ENCODE peak calls at places on chromosomes 7 and 10, in six cellular contexts. Z, F, M, L, H and O are unnamed samples.

GRCh38 chr10:73586583-73586984 is 4.6 kb downstream of the USP54 start:
- DNase-seq in Z (no peak), F (no peak), M (peak), L (peak), H (no peak), O (no peak)

GRCh38 chr7:23462846-23463245 is 7.4 kb downstream of the IGF2BP3 start:
- DNase-seq in Z (no peak), F (no peak), M (peak), L (peak), H (peak), O (no peak)

GRCh38 chr7:155198206-155198892 is 99.3 kb upstream of the INSIG1 start:
- DNase-seq in Z (no peak), F (no peak), M (no peak), L (no peak), H (no peak), O (no peak)

GRCh38 chr7:98711945-98712344 is 94.9 kb downstream of the NPTX2 start:
- DNase-seq in Z (no peak), F (no peak), M (no peak), L (no peak), H (no peak), O (no peak)

GRCh38 chr7:43750016-43750887 is 8.2 kb upstream of the BLVRA start:
- DNase-seq in Z (no peak), F (peak), M (peak), L (no peak), H (peak), O (peak)

GRCh38 chr10:106557951-106558733 is 606.4 kb downstream of the SORCS1 start:
- DNase-seq in Z (no peak), F (no peak), M (peak), L (peak), H (no peak), O (no peak)

GRCh38 chr7:27134392-27134791 is 3.8 kb upstream of the HOXA4 start:
- DNase-seq in Z (no peak), F (no peak), M (peak), L (peak), H (no peak), O (no peak)

GRCh38 chr7:85833071-85833470 is 646.2 kb upstream of the SEMA3D start:
- DNase-seq in Z (no peak), F (no peak), M (peak), L (no peak), H (no peak), O (no peak)

GRCh38 chr7:138396251-138397070 is 63.6 kb upstream of the TRIM24 start:
- DNase-seq in Z (peak), F (peak), M (no peak), L (no peak), H (no peak), O (peak)

GRCh38 chr7:69402696-69403095 is 195.6 kb upstream of the AUTS2 start:
- DNase-seq in Z (no peak), F (no peak), M (no peak), L (no peak), H (no peak), O (no peak)

GRCh38 chr7:128906001-128906765 is 4.3 kb downstream of the KCP start:
- DNase-seq in Z (no peak), F (no peak), M (no peak), L (no peak), H (no peak), O (peak)

DNA sequence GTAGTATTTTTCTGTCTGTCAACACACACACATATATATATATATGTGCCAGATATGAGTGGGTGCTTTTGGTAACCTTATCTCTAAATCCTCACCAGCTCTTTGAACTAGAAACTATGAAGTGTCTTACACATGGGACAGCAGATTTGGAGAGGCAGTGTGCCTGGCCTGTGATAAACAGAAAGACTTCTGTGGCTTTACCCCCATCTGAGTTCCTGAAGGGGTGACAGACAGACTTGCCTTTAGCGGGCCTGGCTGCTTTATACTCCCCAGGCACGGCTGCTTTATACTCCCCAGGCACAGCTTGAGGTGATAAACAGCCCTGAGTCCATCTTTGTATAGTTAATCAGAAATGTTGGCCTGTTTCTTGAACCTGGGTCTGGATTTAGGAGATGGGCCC is 5.6 kb downstream of the BAG3 start:
- DNase-seq in Z (no peak), F (peak), M (no peak), L (no peak), H (no peak), O (no peak)
- H3K27ac ChIP-seq in Z (no peak), F (no peak), M (peak), L (peak), H (no peak), O (no peak)

GRCh38 chr10:133306097-133306476 is 2.6 kb downstream of the TUBGCP2 start:
- DNase-seq in Z (no peak), F (peak), M (no peak), L (no peak), H (no peak), O (no peak)

GRCh38 chr10:133308431-133309110 is at the start of the genes TUBGCP2 and ZNF511:
- DNase-seq in Z (peak), F (peak), M (peak), L (peak), H (peak), O (peak)

GRCh38 chr10:133306941-133307379 is 1.7 kb downstream of the TUBGCP2 start:
- DNase-seq in Z (no peak), F (no peak), M (no peak), L (no peak), H (no peak), O (no peak)

GRCh38 chr10:133309111-133309719 is 501 bp downstream of the ZNF511 start:
- DNase-seq in Z (peak), F (peak), M (peak), L (peak), H (peak), O (peak)

DNA sequence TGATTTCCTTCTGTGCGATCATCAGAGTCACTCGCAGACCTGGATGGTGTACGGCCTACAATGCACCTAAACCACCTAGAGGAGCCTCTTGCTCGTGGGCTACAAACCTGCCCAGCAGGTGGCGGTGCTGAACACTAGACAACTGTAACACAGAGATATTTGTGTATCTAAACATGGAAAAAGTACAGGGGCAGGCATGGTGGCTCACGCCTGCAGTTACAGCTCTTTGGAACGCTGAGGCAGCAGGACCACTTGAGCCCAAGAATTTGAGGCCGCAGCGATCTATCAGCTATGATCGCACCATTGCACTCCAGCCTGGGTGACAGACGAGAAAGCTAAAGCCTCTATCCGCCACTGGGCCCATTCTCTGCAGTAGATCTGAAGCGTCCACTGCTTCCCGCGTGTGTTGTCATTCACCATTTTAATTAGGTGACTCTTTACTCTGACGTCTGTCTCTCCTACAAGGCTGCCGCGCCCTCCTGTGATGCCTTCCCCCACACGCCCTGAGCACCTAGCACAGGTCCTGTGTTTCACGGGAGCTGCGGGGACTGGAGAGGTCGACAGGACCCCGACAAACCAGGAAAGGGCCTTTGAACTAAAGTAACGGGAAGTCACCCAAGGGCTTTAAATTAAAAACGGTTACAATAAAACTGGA is 769 bp downstream of the TUBGCP2 start:
- DNase-seq in Z (peak), F (peak), M (peak), L (peak), H (peak), O (peak)
- H3K18ac ChIP-seq in Z (no peak), F (no peak), M (no peak), L (peak), H (no peak), O (peak)

GRCh38 chr10:4708123-4708759 is 117.8 kb upstream of the AKR1E2 start:
- DNase-seq in Z (no peak), F (peak), M (no peak), L (no peak), H (peak), O (peak)

GRCh38 chr10:4701016-4701415 is 125.0 kb upstream of the AKR1E2 start:
- DNase-seq in Z (no peak), F (no peak), M (no peak), L (no peak), H (no peak), O (no peak)

GRCh38 chr10:4699950-4700730 is 125.9 kb upstream of the AKR1E2 start:
- DNase-seq in Z (no peak), F (no peak), M (no peak), L (no peak), H (no peak), O (no peak)

GRCh38 chr10:4704034-4704545 is 121.9 kb upstream of the AKR1E2 start:
- DNase-seq in Z (no peak), F (no peak), M (peak), L (peak), H (no peak), O (no peak)
- H3K27ac ChIP-seq in Z (no peak), F (no peak), M (no peak), L (peak), H (no peak), O (no peak)

DNA sequence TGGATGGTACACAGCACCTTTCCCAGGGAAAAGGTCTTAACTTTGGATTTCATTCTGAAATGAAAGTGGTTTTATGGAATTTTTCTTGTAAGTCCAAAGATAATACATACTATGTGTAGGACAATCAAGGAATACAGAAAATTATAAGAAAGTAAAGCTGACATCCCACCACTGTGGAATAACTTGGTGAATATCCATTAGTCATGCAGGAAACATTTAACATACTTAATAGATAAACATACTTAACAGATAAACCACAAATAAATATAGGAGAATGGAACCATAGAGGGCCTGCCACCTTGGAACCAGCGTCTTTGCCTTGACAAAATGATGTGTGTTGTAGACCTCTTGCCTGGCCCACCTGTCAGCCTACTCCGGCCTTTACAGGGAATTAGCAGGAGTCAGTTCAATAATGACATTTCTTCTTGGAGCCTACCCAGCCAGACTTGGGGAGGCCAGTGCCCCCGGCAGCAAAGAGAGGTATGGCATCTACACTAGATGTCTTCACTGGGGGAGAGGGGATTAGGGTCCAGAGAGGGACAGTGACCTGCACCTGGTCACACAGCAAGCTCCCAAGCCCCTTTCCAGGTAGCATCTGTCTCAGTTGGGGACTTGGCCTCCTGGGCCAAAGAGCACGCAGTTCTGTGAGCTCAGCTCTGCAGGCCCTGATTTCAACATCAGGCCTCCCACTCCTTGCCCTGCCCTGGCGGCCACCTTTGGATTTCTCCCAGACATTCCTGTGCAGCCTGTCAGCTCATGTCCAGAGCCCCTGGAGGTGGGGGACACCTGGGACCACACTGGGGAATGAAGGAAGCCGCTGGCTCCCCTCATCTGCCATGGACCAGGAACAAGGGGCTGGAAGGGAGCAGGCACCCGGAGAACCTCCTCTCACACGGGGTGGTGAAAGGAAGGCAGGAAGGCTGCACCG is 112.6 kb upstream of the PPIF start:
- DNase-seq in Z (no peak), F (no peak), M (peak), L (peak), H (no peak), O (no peak)
- H3K18ac ChIP-seq in Z (no peak), F (no peak), M (no peak), L (peak), H (no peak), O (no peak)

GRCh38 chr10:17239671-17240460 is 11.8 kb downstream of the VIM start:
- DNase-seq in Z (no peak), F (no peak), M (no peak), L (peak), H (no peak), O (no peak)

GRCh38 chr10:17239276-17239660 is 11.2 kb downstream of the VIM start:
- DNase-seq in Z (no peak), F (no peak), M (no peak), L (no peak), H (no peak), O (no peak)

GRCh38 chr10:17237915-17238444 is 9.9 kb downstream of the VIM start:
- DNase-seq in Z (no peak), F (peak), M (peak), L (no peak), H (no peak), O (no peak)

GRCh38 chr10:17237163-17237562 is 9.1 kb downstream of the VIM start:
- DNase-seq in Z (no peak), F (no peak), M (no peak), L (peak), H (no peak), O (no peak)

GRCh38 chr10:17238445-17239275 is 10.6 kb downstream of the VIM start:
- DNase-seq in Z (no peak), F (peak), M (peak), L (peak), H (no peak), O (no peak)
- H3K27ac ChIP-seq in Z (no peak), F (no peak), M (peak), L (peak), H (no peak), O (no peak)

GRCh38 chr7:151686016-151686766 is 166.5 kb upstream of the RHEB start:
- DNase-seq in Z (no peak), F (no peak), M (no peak), L (no peak), H (no peak), O (no peak)
- H3K18ac ChIP-seq in Z (peak), F (peak), M (peak), L (peak), H (no peak), O (no peak)

DNA sequence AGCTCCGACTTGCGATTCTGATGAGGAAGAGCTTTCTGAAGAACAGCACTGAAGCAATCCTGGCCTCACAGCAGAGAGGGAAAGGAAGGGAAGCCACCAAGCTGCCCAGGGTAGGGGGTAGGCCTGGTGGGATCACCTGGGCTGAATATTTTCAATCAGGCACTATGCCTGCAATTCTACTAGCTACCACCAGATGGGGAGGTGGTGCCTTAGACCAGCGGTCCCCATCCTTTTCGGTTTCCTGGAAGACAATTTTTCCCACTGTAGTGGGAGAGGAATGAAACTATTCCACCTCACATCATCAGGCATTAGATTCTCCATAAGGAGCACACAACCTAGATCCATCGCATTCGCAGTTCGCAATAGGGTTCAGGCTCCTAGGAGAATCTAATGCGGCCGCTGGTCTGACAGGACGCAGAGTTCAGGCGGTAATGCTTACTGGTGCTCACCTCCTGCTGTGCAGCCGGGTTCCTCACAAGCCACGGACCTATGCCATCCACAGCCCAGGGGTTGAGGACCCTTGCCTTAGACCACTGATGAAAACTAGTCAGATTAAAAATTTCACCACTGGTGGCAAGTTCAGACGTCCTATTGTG is 2.7 kb downstream of the LRRC20 start:
- DNase-seq in Z (no peak), F (peak), M (no peak), L (no peak), H (peak), O (peak)
- H3K27ac ChIP-seq in Z (no peak), F (no peak), M (no peak), L (no peak), H (no peak), O (no peak)

GRCh38 chr7:2644514-2645273 is 12.9 kb downstream of the TTYH3 start:
- DNase-seq in Z (no peak), F (no peak), M (no peak), L (no peak), H (no peak), O (no peak)

GRCh38 chr7:2641406-2642393 is 9.9 kb downstream of the TTYH3 start:
- DNase-seq in Z (peak), F (peak), M (peak), L (peak), H (peak), O (peak)

GRCh38 chr7:2646336-2646679 is 14.5 kb downstream of the TTYH3 start:
- DNase-seq in Z (no peak), F (no peak), M (no peak), L (no peak), H (no peak), O (no peak)

GRCh38 chr7:2645274-2645868 is 13.6 kb downstream of the TTYH3 start:
- DNase-seq in Z (no peak), F (peak), M (no peak), L (peak), H (no peak), O (peak)

DNA sequence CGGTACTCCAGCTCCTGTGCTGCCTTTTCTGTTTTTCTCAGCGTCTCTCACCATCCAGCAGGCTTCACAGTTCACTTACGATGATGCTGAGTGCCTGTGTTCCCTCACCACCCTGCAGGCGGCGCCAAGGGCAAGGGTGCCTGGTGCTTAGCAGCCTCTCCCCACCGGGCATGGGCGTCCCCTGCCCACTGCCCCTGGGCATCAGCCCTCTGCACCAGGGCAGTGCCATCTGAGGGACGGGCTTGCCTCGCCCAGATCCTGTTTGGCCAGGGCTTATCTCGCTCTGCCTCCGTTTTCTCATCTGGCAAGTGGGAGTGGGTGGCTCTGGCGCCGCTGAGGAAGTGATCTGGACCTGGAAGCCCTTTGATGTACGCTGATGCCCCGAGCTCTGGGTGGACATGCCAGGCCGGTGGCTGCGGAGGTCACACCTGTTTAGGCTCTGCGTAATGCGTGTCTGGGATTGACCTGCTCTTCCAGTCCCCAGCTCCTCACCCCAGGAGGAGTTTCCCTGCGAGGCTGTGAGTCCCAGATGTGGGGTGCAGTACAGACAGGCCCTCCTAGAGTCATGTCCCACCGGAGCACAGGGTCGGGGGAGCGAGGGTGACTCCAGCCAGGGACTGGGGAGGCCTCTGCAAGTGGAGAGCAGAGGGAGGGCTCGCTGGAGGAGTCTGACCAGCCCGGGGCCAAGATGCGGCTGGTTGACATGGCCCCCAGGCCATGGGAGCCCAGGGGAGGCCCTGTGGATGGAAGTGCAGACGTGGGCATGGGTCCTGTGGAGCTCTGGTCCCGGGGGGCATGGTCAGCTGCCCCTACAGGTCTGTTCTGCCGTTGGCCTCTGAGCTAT is 11.8 kb downstream of the TTYH3 start:
- DNase-seq in Z (no peak), F (peak), M (no peak), L (no peak), H (no peak), O (peak)
- H3K18ac ChIP-seq in Z (peak), F (no peak), M (no peak), L (peak), H (no peak), O (no peak)